ENCODE peak calls at places on chromosome 17, in five cellular contexts. W is fibroblast of lung, G is NCI-H1092 treated with DMSO at 0.1 percent for 48 hours, Y is body of pancreas, O is stromal cell of bone marrow. Z is an unnamed sample.

GRCh38 chr17:31512104-31512740 is 120.7 kb downstream of the RAB11FIP4 start:
- DNase-seq in W (no peak), G (no peak), Y (no peak), O (no peak), Z (no peak)

GRCh38 chr17:45231481-45232116 is 9.9 kb downstream of the FMNL1 start:
- DNase-seq in W (no peak), G (peak), Y (no peak), O (no peak), Z (no peak)

GRCh38 chr17:6666557-6666956 is 15.0 kb downstream of the C17orf100 start:
- DNase-seq in W (no peak), G (no peak), Y (no peak), O (no peak), Z (no peak)

GRCh38 chr17:80487511-80487910 is 11.1 kb upstream of the NPTX1 start:
- DNase-seq in W (no peak), G (no peak), Y (no peak), O (no peak), Z (no peak)

GRCh38 chr17:50218771-50219315 is 17.4 kb upstream of the COL1A1 start:
- DNase-seq in W (peak), G (no peak), Y (no peak), O (peak), Z (peak)

GRCh38 chr17:30720013-30720471 is 104.5 kb downstream of the CRLF3 start:
- DNase-seq in W (no peak), G (no peak), Y (no peak), O (no peak), Z (no peak)

GRCh38 chr17:8069587-8069860 is 18.0 kb downstream of the ALOX12B start:
- DNase-seq in W (no peak), G (no peak), Y (no peak), O (no peak), Z (no peak)

GRCh38 chr17:13346996-13347762 is 254.6 kb downstream of the HS3ST3A1 start:
- DNase-seq in W (peak), G (no peak), Y (no peak), O (peak), Z (peak)

GRCh38 chr17:82596316-82596715 is 51.9 kb downstream of the WDR45B start:
- DNase-seq in W (no peak), G (no peak), Y (no peak), O (no peak), Z (no peak)

GRCh38 chr17:60416368-60416925 is 5.8 kb upstream of the CHCT1 start:
- DNase-seq in W (no peak), G (no peak), Y (no peak), O (no peak), Z (no peak)

GRCh38 chr17:42422958-42423712 is at the start of gene CAVIN1:
- DNase-seq in W (peak), G (peak), Y (peak), O (peak), Z (peak)

GRCh38 chr17:19382581-19383444 is 4.2 kb downstream of the MFAP4 start:
- DNase-seq in W (no peak), G (no peak), Y (peak), O (no peak), Z (no peak)

GRCh38 chr17:35217107-35217506 is 22.9 kb upstream of the SLC35G3 start:
- DNase-seq in W (no peak), G (no peak), Y (no peak), O (no peak), Z (no peak)

GRCh38 chr17:69882281-69882680 is 192.7 kb upstream of the KCNJ16 start:
- DNase-seq in W (peak), G (no peak), Y (no peak), O (no peak), Z (no peak)

GRCh38 chr17:4162775-4163498 is 19.9 kb downstream of the CYB5D2 start:
- DNase-seq in W (no peak), G (no peak), Y (no peak), O (no peak), Z (peak)

GRCh38 chr17:45246861-45247428 is 14.9 kb downstream of the SPATA32 start:
- DNase-seq in W (peak), G (no peak), Y (no peak), O (no peak), Z (peak)

GRCh38 chr17:81002409-81003361 is 11.0 kb downstream of the CHMP6 start:
- DNase-seq in W (peak), G (peak), Y (peak), O (peak), Z (peak)

GRCh38 chr17:50626037-50626574 is 8.6 kb upstream of the ABCC3 start:
- DNase-seq in W (peak), G (peak), Y (peak), O (peak), Z (peak)

GRCh38 chr17:55433029-55433628 is 11.5 kb upstream of the MMD start:
- DNase-seq in W (peak), G (no peak), Y (peak), O (no peak), Z (peak)

GRCh38 chr17:65560628-65561371 is 648 bp downstream of the AXIN2 start:
- DNase-seq in W (peak), G (peak), Y (peak), O (peak), Z (peak)

GRCh38 chr17:40021471-40021961 is 6.3 kb downstream of the CSF3 start:
- DNase-seq in W (peak), G (no peak), Y (no peak), O (peak), Z (peak)

GRCh38 chr17:10058924-10059683 is 139.3 kb downstream of the GAS7 start:
- DNase-seq in W (no peak), G (no peak), Y (no peak), O (no peak), Z (no peak)

GRCh38 chr17:38451840-38452529 is 23.7 kb downstream of the ARHGAP23 start:
- DNase-seq in W (peak), G (no peak), Y (no peak), O (peak), Z (peak)

GRCh38 chr17:11309850-11310249 is 68.8 kb downstream of the SHISA6 start:
- DNase-seq in W (no peak), G (no peak), Y (no peak), O (no peak), Z (no peak)

GRCh38 chr17:79647456-79647915 is 36.6 kb upstream of the RBFOX3 start:
- DNase-seq in W (no peak), G (no peak), Y (no peak), O (no peak), Z (no peak)

GRCh38 chr17:31308372-31308905 is 5.4 kb downstream of the EVI2B start:
- DNase-seq in W (no peak), G (no peak), Y (no peak), O (no peak), Z (no peak)

GRCh38 chr17:77326636-77327035 is 185.9 kb downstream of the SEC14L1 start:
- DNase-seq in W (no peak), G (no peak), Y (no peak), O (no peak), Z (no peak)

GRCh38 chr17:67364847-67365761 is 1.3 kb downstream of the PSMD12 start:
- DNase-seq in W (no peak), G (no peak), Y (no peak), O (no peak), Z (no peak)

GRCh38 chr17:65441053-65441635 is 120.3 kb downstream of the AXIN2 start:
- DNase-seq in W (no peak), G (no peak), Y (no peak), O (no peak), Z (no peak)

GRCh38 chr17:82228278-82228841 is 482 bp upstream of the SLC16A3 start:
- DNase-seq in W (no peak), G (no peak), Y (peak), O (no peak), Z (no peak)

GRCh38 chr17:27630607-27631408 is at the start of gene LGALS9:
- DNase-seq in W (peak), G (no peak), Y (peak), O (no peak), Z (peak)

GRCh38 chr17:1644493-1645206 is 882 bp downstream of the SCARF1 start:
- DNase-seq in W (peak), G (no peak), Y (no peak), O (no peak), Z (peak)

GRCh38 chr17:1153795-1154546 is 25.8 kb downstream of the ABR start:
- DNase-seq in W (peak), G (peak), Y (peak), O (peak), Z (peak)

GRCh38 chr17:50056217-50056960 is 479 bp downstream of the ITGA3 start:
- DNase-seq in W (peak), G (peak), Y (peak), O (no peak), Z (peak)

GRCh38 chr17:61261001-61261587 is 138.5 kb upstream of the TBX2 start:
- DNase-seq in W (no peak), G (no peak), Y (no peak), O (no peak), Z (no peak)